ENCODE peak calls at places on chromosomes 4 and X, in five cellular contexts. H, X, I, T and F are unnamed samples. For H3K4me1, the result is how much of the 10 kb centered on the place peaks cover.

GRCh38 chr4:151730003-151730559 is 30.7 kb downstream of the GATB start:
- DNase-seq in H (no peak), X (no peak), I (no peak), T (no peak), F (peak)

GRCh38 chr4:158535130-158535614 is 13.5 kb downstream of the RXFP1 start:
- DNase-seq in H (no peak), X (peak), I (no peak), T (no peak), F (no peak)

GRCh38 chrX:103464071-103464773 is 55.1 kb downstream of the RAB40A start:
- DNase-seq in H (peak), X (peak), I (peak), T (peak), F (peak)

GRCh38 chr4:24287096-24287495 is 297.3 kb downstream of the DHX15 start:
- DNase-seq in H (no peak), X (no peak), I (no peak), T (no peak), F (no peak)

GRCh38 chr4:156594619-156595018 is 377.0 kb downstream of the PDGFC start:
- DNase-seq in H (no peak), X (no peak), I (peak), T (no peak), F (peak)

GRCh38 chrX:73977542-73978169 is 326.3 kb upstream of the ZCCHC13 start:
- DNase-seq in H (peak), X (no peak), I (no peak), T (no peak), F (no peak)

GRCh38 chr4:41613362-41613761 is 75.4 kb downstream of the LIMCH1 start:
- DNase-seq in H (no peak), X (no peak), I (no peak), T (no peak), F (no peak)

GRCh38 chr4:160129439-160129838 is 1026.6 kb downstream of the RAPGEF2 start:
- DNase-seq in H (no peak), X (no peak), I (no peak), T (no peak), F (no peak)

GRCh38 chrX:47151428-47151827 is 6.4 kb downstream of the RBM10 start:
- DNase-seq in H (no peak), X (no peak), I (no peak), T (no peak), F (no peak)

GRCh38 chrX:39152106-39152649 is 350.9 kb downstream of the MID1IP1 start:
- DNase-seq in H (no peak), X (no peak), I (no peak), T (peak), F (no peak)

GRCh38 chr4:107916623-107917022 is 14.7 kb upstream of the CYP2U1 start:
- DNase-seq in H (no peak), X (no peak), I (no peak), T (no peak), F (no peak)

GRCh38 chrX:129091097-129091496 is 432.2 kb downstream of the SMARCA1 start:
- DNase-seq in H (no peak), X (no peak), I (no peak), T (no peak), F (no peak)

GRCh38 chr4:80465238-80465637 is 129.7 kb downstream of the CFAP299 start:
- DNase-seq in H (no peak), X (peak), I (no peak), T (no peak), F (no peak)

GRCh38 chrX:40174594-40175415 is 77.0 kb upstream of the BCOR start:
- DNase-seq in H (peak), X (no peak), I (no peak), T (no peak), F (peak)

GRCh38 chrX:15143050-15143824 is 126.6 kb downstream of the ASB9 start:
- DNase-seq in H (peak), X (peak), I (peak), T (peak), F (peak)

GRCh38 chrX:1239681-1240142 is 27.3 kb upstream of the CRLF2 start:
- DNase-seq in H (no peak), X (no peak), I (peak), T (no peak), F (peak)

GRCh38 chrX:9064694-9065093 is 30.8 kb upstream of the FAM9B start:
- DNase-seq in H (no peak), X (no peak), I (no peak), T (no peak), F (no peak)

GRCh38 chrX:129959493-129959832 is 23.0 kb upstream of the BCORL1 start:
- DNase-seq in H (no peak), X (peak), I (no peak), T (no peak), F (no peak)

GRCh38 chrX:134654398-134655012 is 3.8 kb downstream of the PLAC1 start:
- DNase-seq in H (no peak), X (no peak), I (no peak), T (no peak), F (no peak)

GRCh38 chr4:148166132-148166531 is 276.1 kb downstream of the NR3C2 start:
- DNase-seq in H (no peak), X (no peak), I (no peak), T (no peak), F (no peak)

GRCh38 chrX:15567886-15568616 is 32.7 kb downstream of the ACE2 start:
- DNase-seq in H (no peak), X (no peak), I (no peak), T (no peak), F (no peak)

GRCh38 chr4:105895324-105895608 is at the start of gene NPNT:
- DNase-seq in H (no peak), X (no peak), I (no peak), T (no peak), F (peak)

GRCh38 chrX:31546130-31546529 is 474.3 kb upstream of the FTHL17 start:
- DNase-seq in H (no peak), X (peak), I (no peak), T (no peak), F (no peak)

GRCh38 chr4:24705016-24705753 is 90.2 kb upstream of the SOD3 start:
- DNase-seq in H (no peak), X (no peak), I (no peak), T (no peak), F (no peak)

GRCh38 chr4:84912741-84913140 is 53.7 kb downstream of the WDFY3 start:
- DNase-seq in H (no peak), X (no peak), I (no peak), T (no peak), F (no peak)
- H3K4me1 ChIP-seq in H (under half), X (under half), I (under half), T (under half), F (under half)

GRCh38 chr4:21946858-21947257 is 1.7 kb downstream of the KCNIP4 start:
- DNase-seq in H (no peak), X (no peak), I (no peak), T (no peak), F (no peak)

GRCh38 chr4:21947768-21948346 is 715 bp downstream of the KCNIP4 start:
- DNase-seq in H (no peak), X (no peak), I (no peak), T (no peak), F (no peak)

GRCh38 chr4:21949073-21949457 is 493 bp upstream of the KCNIP4 start:
- DNase-seq in H (no peak), X (no peak), I (no peak), T (no peak), F (peak)

GRCh38 chr4:21952549-21952948 is 4.0 kb upstream of the KCNIP4 start:
- DNase-seq in H (no peak), X (no peak), I (no peak), T (no peak), F (no peak)

GRCh38 chr4:21948347-21949072 is at the start of gene KCNIP4:
- DNase-seq in H (no peak), X (no peak), I (no peak), T (no peak), F (peak)
- H3K4me3 ChIP-seq in H (no peak), X (peak), I (peak), T (no peak), F (peak)

GRCh38 chr4:143400082-143400481 is 63.4 kb downstream of the GAB1 start:
- DNase-seq in H (no peak), X (no peak), I (no peak), T (no peak), F (no peak)
- H3K4me1 ChIP-seq in H (under half), X (under half), I (under half), T (under half), F (under half)

DNA sequence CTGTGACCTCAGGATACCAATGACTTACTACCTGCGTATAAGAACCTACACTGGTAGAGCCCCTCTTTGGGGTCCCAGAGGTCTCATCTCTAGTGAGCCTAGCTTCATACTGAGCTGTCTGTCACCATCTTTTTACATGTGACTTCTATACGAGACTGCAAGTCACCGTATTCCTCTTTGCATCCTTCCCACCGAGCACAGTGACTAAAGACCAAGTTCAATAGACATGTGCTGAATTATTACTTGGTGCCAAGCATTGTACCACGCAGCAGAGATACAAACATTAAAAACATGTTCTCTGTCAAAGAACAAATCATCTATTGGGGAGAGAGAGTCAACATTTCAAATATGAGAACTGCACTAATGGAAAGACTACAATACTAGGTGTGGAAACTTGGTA is 16.4 kb downstream of the ARAP2 start:
- DNase-seq in H (no peak), X (no peak), I (no peak), T (no peak), F (no peak)
- H3K4me3 ChIP-seq in H (no peak), X (no peak), I (no peak), T (no peak), F (no peak)

GRCh38 chr4:48780867-48781219 is 764 bp upstream of the FRYL start:
- DNase-seq in H (no peak), X (peak), I (no peak), T (no peak), F (peak)

GRCh38 chr4:48777739-48778138 is 2.3 kb downstream of the FRYL start:
- DNase-seq in H (no peak), X (no peak), I (no peak), T (no peak), F (no peak)

GRCh38 chr4:48778431-48779094 is 1.5 kb downstream of the FRYL start:
- DNase-seq in H (peak), X (peak), I (no peak), T (no peak), F (no peak)

GRCh38 chr4:48779998-48780866 is at the start of gene FRYL:
- DNase-seq in H (peak), X (peak), I (peak), T (peak), F (peak)

DNA sequence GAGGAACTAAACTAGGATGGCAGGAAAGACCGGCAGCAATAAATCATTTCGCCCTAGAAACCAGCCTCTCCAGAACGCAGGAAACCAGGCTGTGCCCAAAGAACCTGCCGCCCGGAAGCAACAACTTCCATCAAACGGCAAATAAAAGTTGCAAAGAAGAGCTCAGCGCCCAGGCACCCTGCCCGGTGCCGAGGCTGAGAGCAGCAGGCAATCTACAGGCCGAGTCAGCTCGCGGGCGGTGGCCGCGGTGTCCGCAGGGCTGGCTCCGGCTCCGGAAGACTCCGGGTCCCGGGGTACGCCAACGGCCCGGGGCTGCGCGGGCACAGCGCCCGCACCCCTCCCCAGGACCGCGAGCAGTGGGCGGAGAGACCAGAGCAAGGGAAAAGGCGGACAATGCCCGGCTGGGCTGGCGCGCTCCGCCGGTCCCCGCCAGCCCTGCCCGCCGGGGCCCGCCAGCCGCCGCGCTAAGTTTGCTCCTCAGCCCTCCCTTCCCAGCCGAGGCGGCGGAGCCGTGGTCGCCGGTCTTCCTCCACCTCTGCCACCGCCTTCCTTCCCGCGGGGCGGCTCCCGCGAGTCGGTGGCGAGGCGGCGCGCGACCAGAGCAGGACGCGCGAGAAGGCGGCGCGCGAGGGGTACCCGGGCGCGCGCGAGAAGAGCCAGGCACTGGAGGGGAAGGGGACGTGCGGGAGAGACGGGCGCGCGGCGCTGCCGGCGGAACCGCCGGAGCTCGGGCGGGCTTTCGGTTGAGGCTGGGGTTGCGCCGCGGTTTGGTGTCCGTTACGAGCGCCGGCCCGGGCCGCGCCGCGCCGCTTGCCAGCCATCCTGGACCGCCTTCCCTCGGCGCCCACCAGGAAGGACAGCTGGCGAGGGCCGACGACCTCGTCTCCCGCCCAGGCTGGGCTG is 733 bp downstream of the FRYL start:
- DNase-seq in H (peak), X (peak), I (peak), T (peak), F (peak)
- H3K4me1 ChIP-seq in H (under half), X (under half), I (under half), T (under half), F (under half)

GRCh38 chrX:34659575-34659974 is 2.5 kb upstream of the TMEM47 start:
- DNase-seq in H (no peak), X (no peak), I (no peak), T (no peak), F (no peak)

GRCh38 chrX:34655496-34656258 is 1.4 kb downstream of the TMEM47 start:
- DNase-seq in H (no peak), X (no peak), I (no peak), T (no peak), F (peak)

GRCh38 chrX:34656467-34656841 is 631 bp downstream of the TMEM47 start:
- DNase-seq in H (no peak), X (no peak), I (no peak), T (no peak), F (peak)

GRCh38 chrX:34656842-34657780 is at the start of gene TMEM47:
- DNase-seq in H (no peak), X (peak), I (peak), T (peak), F (peak)

GRCh38 chrX:34658316-34658715 is 1.2 kb upstream of the TMEM47 start:
- DNase-seq in H (no peak), X (peak), I (no peak), T (no peak), F (no peak)
- H3K4me3 ChIP-seq in H (no peak), X (no peak), I (no peak), T (no peak), F (no peak)

DNA sequence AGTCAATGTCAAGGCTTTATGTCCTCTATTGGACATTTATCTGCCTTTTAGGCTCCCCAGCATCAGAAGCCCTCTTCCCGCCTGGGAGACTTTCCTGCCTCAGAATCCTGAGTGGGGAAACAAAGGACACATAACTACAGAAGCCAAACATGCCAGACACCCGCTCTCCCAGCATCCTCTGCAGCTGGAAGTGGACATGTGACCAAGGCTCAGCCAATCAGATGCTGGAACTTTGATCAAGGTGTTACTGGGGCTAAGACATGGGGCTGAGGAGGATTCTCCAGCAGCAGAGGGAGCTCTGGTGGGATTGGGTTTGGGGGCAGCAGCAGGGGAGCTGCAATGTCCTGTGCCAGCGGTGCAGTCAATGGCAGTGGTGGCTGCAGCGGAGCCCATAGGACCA is 19.5 kb downstream of the SLC2A9 start:
- DNase-seq in H (no peak), X (no peak), I (no peak), T (no peak), F (no peak)
- H3K4me1 ChIP-seq in H (under half), X (under half), I (under half), T (under half), F (under half)

DNA sequence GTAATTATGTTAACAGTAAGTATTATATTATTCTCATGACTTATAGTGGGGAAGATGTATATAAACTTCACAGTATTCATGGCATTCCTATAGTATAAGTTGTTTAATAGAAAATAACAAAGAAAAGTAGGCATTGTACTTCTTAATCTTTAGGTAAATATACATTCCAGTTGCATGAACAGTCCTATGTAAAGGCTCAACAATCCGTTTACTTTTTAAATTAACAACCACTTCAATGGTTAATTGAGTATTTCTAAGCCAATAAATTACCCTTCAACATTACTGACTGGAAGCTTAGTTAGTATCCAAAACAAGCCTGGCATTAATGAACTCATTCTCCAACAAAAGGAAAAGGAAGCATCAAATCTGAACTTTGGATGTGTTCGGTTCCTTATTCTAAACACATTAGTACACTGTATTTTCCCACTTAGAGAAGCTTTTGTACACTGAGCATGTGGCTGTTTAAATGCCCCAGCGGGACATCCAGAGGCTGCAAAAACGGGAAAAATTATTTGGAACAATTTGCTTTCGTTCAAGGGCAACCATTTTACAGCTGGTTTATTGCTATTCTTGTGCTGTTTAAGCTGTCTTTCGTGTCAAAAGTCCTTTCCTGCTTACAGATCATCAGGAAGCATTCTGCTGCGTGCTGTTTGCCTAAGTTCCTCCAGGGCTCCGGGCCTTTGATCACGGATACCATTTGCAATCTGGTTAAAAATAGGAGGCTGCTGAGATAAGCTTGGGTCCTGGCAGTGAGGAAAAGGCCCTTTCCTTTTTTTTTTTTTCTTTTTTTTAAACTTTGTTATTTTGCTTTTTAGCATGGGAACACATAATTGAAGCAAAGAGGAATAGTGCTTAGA is 460.3 kb downstream of the SPRY1 start:
- DNase-seq in H (no peak), X (peak), I (no peak), T (peak), F (peak)
- H3K4me3 ChIP-seq in H (no peak), X (no peak), I (peak), T (no peak), F (no peak)

DNA sequence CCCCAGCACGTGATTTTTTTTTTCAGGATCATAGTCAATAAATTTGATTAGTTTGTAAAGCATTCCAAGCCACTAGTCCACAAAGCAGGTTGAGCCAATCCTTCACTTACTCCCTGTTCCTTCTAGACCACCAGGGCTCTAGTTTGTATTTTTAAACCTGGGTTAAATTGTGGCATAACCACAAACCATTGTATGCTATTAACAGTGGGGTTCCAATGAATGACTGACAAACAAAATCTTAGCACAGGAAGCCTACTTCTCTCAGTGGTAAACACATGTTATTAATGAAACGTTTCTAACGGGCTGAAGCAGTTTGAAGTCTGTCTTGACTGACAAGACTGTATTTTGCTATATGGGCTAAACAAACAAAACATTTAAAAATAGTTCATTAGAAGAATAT is 48.6 kb upstream of the GYPA start:
- DNase-seq in H (no peak), X (no peak), I (no peak), T (no peak), F (no peak)
- H3K4me1 ChIP-seq in H (under half), X (under half), I (under half), T (under half), F (under half)

GRCh38 chr4:2811830-2812599 is 19.1 kb downstream of the SH3BP2 start:
- DNase-seq in H (peak), X (peak), I (peak), T (no peak), F (peak)
- H3K4me3 ChIP-seq in H (peak), X (no peak), I (peak), T (no peak), F (peak)